ENCODE peak calls at places on chromosome 9, in seven cellular contexts. One of them, this sample, is unnamed. For H3K4me1 and H3K27me3, the result is how much of the 10 kb centered on the place peaks cover.

GRCh38 chr9:68685770-68686169 is 19.3 kb upstream of the PIP5K1B start:
- DNase-seq in tibial artery: no peak
- DNase-seq in CD8-positive, alpha-beta T cell: no peak
- DNase-seq in endodermal cell: peak
- DNase-seq in stomach: peak
- DNase-seq in H9: peak
- DNase-seq in mammary epithelial cell: no peak
- DNase-seq in this sample: no peak

GRCh38 chr9:97109194-97109811 is 70.4 kb upstream of the CTSV start:
- DNase-seq in tibial artery: no peak
- DNase-seq in CD8-positive, alpha-beta T cell: peak
- DNase-seq in endodermal cell: peak
- DNase-seq in stomach: peak
- DNase-seq in H9: peak
- DNase-seq in mammary epithelial cell: peak
- DNase-seq in this sample: no peak

GRCh38 chr9:125391704-125392103 is 130.1 kb downstream of the GAPVD1 start:
- DNase-seq in tibial artery: no peak
- DNase-seq in CD8-positive, alpha-beta T cell: no peak
- DNase-seq in endodermal cell: no peak
- DNase-seq in stomach: no peak
- DNase-seq in H9: peak
- DNase-seq in mammary epithelial cell: no peak
- DNase-seq in this sample: no peak

GRCh38 chr9:36717276-36717675 is 144.6 kb downstream of the MELK start:
- DNase-seq in tibial artery: no peak
- DNase-seq in CD8-positive, alpha-beta T cell: no peak
- DNase-seq in endodermal cell: no peak
- DNase-seq in stomach: no peak
- DNase-seq in H9: no peak
- DNase-seq in mammary epithelial cell: no peak
- DNase-seq in this sample: no peak

GRCh38 chr9:81529556-81530193 is 159.7 kb downstream of the TLE1 start:
- DNase-seq in tibial artery: no peak
- DNase-seq in CD8-positive, alpha-beta T cell: no peak
- DNase-seq in endodermal cell: no peak
- DNase-seq in stomach: peak
- DNase-seq in H9: no peak
- DNase-seq in mammary epithelial cell: peak
- DNase-seq in this sample: no peak

GRCh38 chr9:88272986-88273385 is 115.3 kb upstream of the SPIN1 start:
- DNase-seq in tibial artery: no peak
- DNase-seq in CD8-positive, alpha-beta T cell: no peak
- DNase-seq in endodermal cell: peak
- DNase-seq in stomach: no peak
- DNase-seq in H9: no peak
- DNase-seq in mammary epithelial cell: no peak
- DNase-seq in this sample: no peak

GRCh38 chr9:114504341-114505186 is 709 bp downstream of the WHRN start:
- DNase-seq in tibial artery: no peak
- DNase-seq in CD8-positive, alpha-beta T cell: peak
- DNase-seq in endodermal cell: peak
- DNase-seq in stomach: peak
- DNase-seq in H9: peak
- DNase-seq in mammary epithelial cell: peak
- DNase-seq in this sample: peak

GRCh38 chr9:95854386-95855015 is 21.0 kb upstream of the ERCC6L2 start:
- DNase-seq in tibial artery: no peak
- DNase-seq in CD8-positive, alpha-beta T cell: no peak
- DNase-seq in endodermal cell: no peak
- DNase-seq in stomach: no peak
- DNase-seq in H9: no peak
- DNase-seq in mammary epithelial cell: peak
- DNase-seq in this sample: no peak

GRCh38 chr9:23538060-23538387 is 288.0 kb downstream of the ELAVL2 start:
- DNase-seq in tibial artery: no peak
- DNase-seq in CD8-positive, alpha-beta T cell: no peak
- DNase-seq in endodermal cell: no peak
- DNase-seq in stomach: no peak
- DNase-seq in H9: no peak
- DNase-seq in mammary epithelial cell: no peak
- DNase-seq in this sample: no peak

GRCh38 chr9:109124089-109124488 is 4.3 kb upstream of the TMEM245 start:
- DNase-seq in tibial artery: no peak
- DNase-seq in CD8-positive, alpha-beta T cell: no peak
- DNase-seq in endodermal cell: no peak
- DNase-seq in stomach: no peak
- DNase-seq in H9: no peak
- DNase-seq in mammary epithelial cell: no peak
- DNase-seq in this sample: no peak

GRCh38 chr9:71589612-71590011 is 178.7 kb downstream of the CEMIP2 start:
- DNase-seq in tibial artery: no peak
- DNase-seq in CD8-positive, alpha-beta T cell: no peak
- DNase-seq in endodermal cell: no peak
- DNase-seq in stomach: no peak
- DNase-seq in H9: no peak
- DNase-seq in mammary epithelial cell: no peak
- DNase-seq in this sample: no peak

GRCh38 chr9:128027166-128027539 is 40.0 kb downstream of the NAIF1 start:
- DNase-seq in tibial artery: no peak
- DNase-seq in CD8-positive, alpha-beta T cell: peak
- DNase-seq in endodermal cell: no peak
- DNase-seq in stomach: no peak
- DNase-seq in H9: no peak
- DNase-seq in mammary epithelial cell: no peak
- DNase-seq in this sample: no peak

GRCh38 chr9:109114670-109115069 is 5.1 kb downstream of the TMEM245 start:
- DNase-seq in tibial artery: no peak
- DNase-seq in CD8-positive, alpha-beta T cell: no peak
- DNase-seq in endodermal cell: no peak
- DNase-seq in stomach: no peak
- DNase-seq in H9: no peak
- DNase-seq in mammary epithelial cell: peak
- DNase-seq in this sample: no peak

GRCh38 chr9:130936285-130937117 is 2.5 kb downstream of the FIBCD1 start:
- DNase-seq in tibial artery: peak
- DNase-seq in CD8-positive, alpha-beta T cell: no peak
- DNase-seq in endodermal cell: peak
- DNase-seq in stomach: no peak
- DNase-seq in H9: peak
- DNase-seq in mammary epithelial cell: peak
- DNase-seq in this sample: no peak

GRCh38 chr9:91056917-91057316 is 255.3 kb downstream of the SYK start:
- DNase-seq in tibial artery: no peak
- DNase-seq in CD8-positive, alpha-beta T cell: no peak
- DNase-seq in endodermal cell: no peak
- DNase-seq in stomach: no peak
- DNase-seq in H9: no peak
- DNase-seq in mammary epithelial cell: peak
- DNase-seq in this sample: no peak

GRCh38 chr9:114301798-114302565 is 20.9 kb upstream of the ORM1 start:
- DNase-seq in tibial artery: peak
- DNase-seq in CD8-positive, alpha-beta T cell: no peak
- DNase-seq in endodermal cell: no peak
- DNase-seq in stomach: peak
- DNase-seq in H9: no peak
- DNase-seq in mammary epithelial cell: no peak
- DNase-seq in this sample: peak

GRCh38 chr9:117448066-117448465 is 33.2 kb upstream of the ASTN2 start:
- DNase-seq in tibial artery: no peak
- DNase-seq in CD8-positive, alpha-beta T cell: no peak
- DNase-seq in endodermal cell: no peak
- DNase-seq in stomach: no peak
- DNase-seq in H9: no peak
- DNase-seq in mammary epithelial cell: no peak
- DNase-seq in this sample: no peak

GRCh38 chr9:32010322-32010721 is 374.1 kb upstream of the ACO1 start:
- DNase-seq in tibial artery: no peak
- DNase-seq in CD8-positive, alpha-beta T cell: no peak
- DNase-seq in endodermal cell: peak
- DNase-seq in stomach: no peak
- DNase-seq in H9: no peak
- DNase-seq in mammary epithelial cell: no peak
- DNase-seq in this sample: no peak

GRCh38 chr9:121297414-121297813 is 29.5 kb downstream of the GSN start:
- DNase-seq in tibial artery: no peak
- DNase-seq in CD8-positive, alpha-beta T cell: no peak
- DNase-seq in endodermal cell: no peak
- DNase-seq in stomach: no peak
- DNase-seq in H9: no peak
- DNase-seq in mammary epithelial cell: no peak
- DNase-seq in this sample: no peak

GRCh38 chr9:121299125-121299466 is 31.1 kb downstream of the GSN start:
- DNase-seq in tibial artery: peak
- DNase-seq in CD8-positive, alpha-beta T cell: no peak
- DNase-seq in endodermal cell: peak
- DNase-seq in stomach: no peak
- DNase-seq in H9: no peak
- DNase-seq in mammary epithelial cell: no peak
- DNase-seq in this sample: no peak

GRCh38 chr9:121298016-121298538 is 30.1 kb downstream of the GSN start:
- DNase-seq in tibial artery: no peak
- DNase-seq in CD8-positive, alpha-beta T cell: no peak
- DNase-seq in endodermal cell: peak
- DNase-seq in stomach: no peak
- DNase-seq in H9: no peak
- DNase-seq in mammary epithelial cell: no peak
- DNase-seq in this sample: no peak

GRCh38 chr9:121299467-121300282 is 31.7 kb downstream of the GSN start:
- DNase-seq in tibial artery: peak
- DNase-seq in CD8-positive, alpha-beta T cell: no peak
- DNase-seq in endodermal cell: peak
- DNase-seq in stomach: peak
- DNase-seq in H9: no peak
- DNase-seq in mammary epithelial cell: peak
- DNase-seq in this sample: peak

DNA sequence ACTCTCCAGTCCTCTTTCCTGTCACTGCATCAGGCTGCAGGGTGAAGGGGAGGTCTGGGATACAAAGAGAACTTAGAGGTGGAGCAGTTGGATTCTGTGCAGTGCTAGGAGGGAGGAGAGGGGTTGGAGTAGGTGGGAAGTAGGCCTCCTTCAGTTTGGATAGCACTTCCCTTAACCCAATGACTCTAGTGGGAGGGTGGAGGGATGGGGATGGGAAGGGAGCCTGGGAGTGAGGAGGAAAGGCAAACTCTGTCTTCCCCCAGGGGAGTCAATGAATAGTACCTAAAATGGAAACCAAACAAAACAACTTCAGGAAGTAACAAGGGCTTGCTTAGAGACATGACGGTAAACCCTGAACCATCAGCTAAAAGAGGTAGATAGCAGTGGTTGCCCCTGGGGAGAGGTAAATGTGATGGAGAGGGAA is 30.7 kb downstream of the GSN start:
- DNase-seq in tibial artery: peak
- DNase-seq in CD8-positive, alpha-beta T cell: no peak
- DNase-seq in endodermal cell: peak
- DNase-seq in stomach: no peak
- DNase-seq in H9: no peak
- DNase-seq in mammary epithelial cell: no peak
- DNase-seq in this sample: peak
- H3K4me1 ChIP-seq in tibial artery: half or more
- H3K4me1 ChIP-seq in CD8-positive, alpha-beta T cell: under half
- H3K4me1 ChIP-seq in endodermal cell: under half
- H3K4me1 ChIP-seq in stomach: half or more
- H3K4me1 ChIP-seq in H9: under half
- H3K4me1 ChIP-seq in mammary epithelial cell: under half
- H3K4me1 ChIP-seq in this sample: half or more

DNA sequence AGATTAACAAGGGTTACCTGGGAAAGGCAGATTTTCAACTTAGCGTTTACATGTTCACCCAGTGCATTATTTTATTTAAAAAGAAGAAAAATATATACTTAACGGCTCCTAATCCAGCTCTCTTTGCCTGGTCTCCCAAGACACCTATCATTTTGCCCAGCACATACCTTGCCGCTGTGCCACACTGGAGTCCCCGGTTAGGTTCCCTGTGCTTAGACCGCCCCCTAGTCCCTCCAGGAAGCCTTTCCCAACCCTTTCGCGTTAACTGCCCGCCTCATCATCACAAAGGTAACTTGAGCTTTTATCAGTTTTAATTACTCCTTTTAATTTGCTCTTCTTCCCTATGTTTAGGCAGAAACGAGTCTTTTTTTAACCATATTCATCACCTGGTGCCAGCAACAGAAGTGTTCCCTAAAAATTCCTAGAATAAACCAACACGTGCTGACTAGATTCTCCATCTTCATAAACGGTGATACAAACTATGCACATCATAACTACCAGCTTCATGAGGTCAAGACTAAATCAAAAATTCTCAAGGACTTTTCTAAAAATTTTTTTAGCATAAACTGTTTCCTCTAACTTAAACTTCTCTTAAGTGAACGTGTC is 19.7 kb downstream of the DNAJA1 start:
- DNase-seq in tibial artery: no peak
- DNase-seq in CD8-positive, alpha-beta T cell: no peak
- DNase-seq in endodermal cell: peak
- DNase-seq in stomach: peak
- DNase-seq in H9: peak
- DNase-seq in mammary epithelial cell: peak
- DNase-seq in this sample: peak
- TF ChIP-seq CTCF in tibial artery: no peak
- TF ChIP-seq CTCF in CD8-positive, alpha-beta T cell: no peak
- TF ChIP-seq CTCF in endodermal cell: peak
- TF ChIP-seq CTCF in stomach: peak
- TF ChIP-seq CTCF in H9: peak
- TF ChIP-seq CTCF in mammary epithelial cell: peak
- TF ChIP-seq CTCF in this sample: no peak

GRCh38 chr9:133607976-133608375 is 1.2 kb downstream of the FAM163B start:
- DNase-seq in tibial artery: no peak
- DNase-seq in CD8-positive, alpha-beta T cell: no peak
- DNase-seq in endodermal cell: no peak
- DNase-seq in stomach: no peak
- DNase-seq in H9: no peak
- DNase-seq in mammary epithelial cell: no peak
- DNase-seq in this sample: no peak

GRCh38 chr9:133606722-133607053 is 2.5 kb downstream of the FAM163B start:
- DNase-seq in tibial artery: no peak
- DNase-seq in CD8-positive, alpha-beta T cell: no peak
- DNase-seq in endodermal cell: no peak
- DNase-seq in stomach: no peak
- DNase-seq in H9: no peak
- DNase-seq in mammary epithelial cell: no peak
- DNase-seq in this sample: no peak

GRCh38 chr9:133608382-133608781 is 807 bp downstream of the FAM163B start:
- DNase-seq in tibial artery: no peak
- DNase-seq in CD8-positive, alpha-beta T cell: no peak
- DNase-seq in endodermal cell: no peak
- DNase-seq in stomach: no peak
- DNase-seq in H9: no peak
- DNase-seq in mammary epithelial cell: no peak
- DNase-seq in this sample: no peak

GRCh38 chr9:133605856-133606721 is 3.1 kb downstream of the FAM163B start:
- DNase-seq in tibial artery: no peak
- DNase-seq in CD8-positive, alpha-beta T cell: no peak
- DNase-seq in endodermal cell: no peak
- DNase-seq in stomach: no peak
- DNase-seq in H9: no peak
- DNase-seq in mammary epithelial cell: no peak
- DNase-seq in this sample: no peak

GRCh38 chr9:133607381-133607780 is 1.8 kb downstream of the FAM163B start:
- DNase-seq in tibial artery: no peak
- DNase-seq in CD8-positive, alpha-beta T cell: no peak
- DNase-seq in endodermal cell: no peak
- DNase-seq in stomach: no peak
- DNase-seq in H9: no peak
- DNase-seq in mammary epithelial cell: no peak
- DNase-seq in this sample: no peak
- H3K27me3 ChIP-seq in tibial artery: under half
- H3K27me3 ChIP-seq in CD8-positive, alpha-beta T cell: under half
- H3K27me3 ChIP-seq in endodermal cell: half or more
- H3K27me3 ChIP-seq in stomach: under half
- H3K27me3 ChIP-seq in H9: under half
- H3K27me3 ChIP-seq in mammary epithelial cell: under half
- H3K27me3 ChIP-seq in this sample: under half

GRCh38 chr9:79616013-79616412 is 44.2 kb downstream of the TLE4 start:
- DNase-seq in tibial artery: no peak
- DNase-seq in CD8-positive, alpha-beta T cell: no peak
- DNase-seq in endodermal cell: no peak
- DNase-seq in stomach: no peak
- DNase-seq in H9: no peak
- DNase-seq in mammary epithelial cell: no peak
- DNase-seq in this sample: no peak
- H3K4me1 ChIP-seq in tibial artery: half or more
- H3K4me1 ChIP-seq in CD8-positive, alpha-beta T cell: under half
- H3K4me1 ChIP-seq in endodermal cell: under half
- H3K4me1 ChIP-seq in stomach: half or more
- H3K4me1 ChIP-seq in H9: under half
- H3K4me1 ChIP-seq in mammary epithelial cell: under half
- H3K4me1 ChIP-seq in this sample: under half

This sample was measured in heart left ventricle.